ENCODE peak calls at places on chromosomes 1 and 21, in five cellular contexts. P, A, R, I and S are unnamed samples.

GRCh38 chr1:200896571-200897187 is 2.0 kb downstream of the INAVA start:
- DNase-seq in P (no peak), A (peak; percentile 76), R (peak; percentile 86), I (no peak), S (peak; percentile 74)

GRCh38 chr1:10671090-10671489 is 125.4 kb downstream of the CASZ1 start:
- DNase-seq in P (no peak), R (no peak), A (no peak), I (no peak), S (no peak)

GRCh38 chr1:84122780-84123382 is 21.2 kb upstream of the PRKACB start:
- DNase-seq in I (peak; percentile 24), A (peak; percentile 29), P (peak; percentile 57), R (peak; percentile 15), S (peak; percentile 4)

GRCh38 chr1:234559917-234560676 is 49.9 kb downstream of the IRF2BP2 start:
- DNase-seq in P (no peak), R (no peak), A (no peak), I (no peak), S (no peak)

GRCh38 chr1:43930168-43930948 is 3.2 kb upstream of the ARTN start:
- DNase-seq in P (no peak), R (no peak), A (peak; percentile 37), I (no peak), S (peak; percentile 87)

GRCh38 chr21:39481886-39482285 is 30.1 kb downstream of the SH3BGR start:
- DNase-seq in I (no peak), A (no peak), R (no peak), P (no peak), S (no peak)

GRCh38 chr1:5933676-5934057 is 58.6 kb downstream of the NPHP4 start:
- DNase-seq in A (no peak), R (no peak), I (no peak), P (no peak), S (no peak)

GRCh38 chr1:223256034-223256433 is 107.9 kb downstream of the SUSD4 start:
- DNase-seq in R (no peak), P (no peak), A (no peak), I (no peak), S (no peak)

GRCh38 chr1:18060331-18060730 is 47.3 kb upstream of the IGSF21 start:
- DNase-seq in P (peak; percentile 29), A (no peak), R (no peak), I (no peak), S (no peak)

GRCh38 chr1:151199860-151200581 is 1.7 kb downstream of the PIP5K1A start:
- DNase-seq in R (no peak), A (peak; percentile 53), I (no peak), P (no peak), S (peak; percentile 38)

GRCh38 chr1:234763361-234763760 is 153.4 kb upstream of the IRF2BP2 start:
- DNase-seq in R (no peak), I (no peak), P (no peak), A (no peak), S (no peak)

GRCh38 chr1:23354260-23354659 is 10.2 kb upstream of the HNRNPR start:
- DNase-seq in R (no peak), P (no peak), I (no peak), A (no peak), S (no peak)

GRCh38 chr1:70441392-70442035 is 30.4 kb downstream of the CTH start:
- DNase-seq in P (no peak), I (no peak), R (no peak), A (no peak), S (no peak)

GRCh38 chr1:220123889-220124288 is 30.0 kb downstream of the IARS2 start:
- DNase-seq in I (no peak), A (no peak), P (no peak), R (no peak), S (no peak)

GRCh38 chr1:20704390-20705301 is 13.2 kb downstream of the KIF17 start:
- DNase-seq in I (no peak), P (no peak), A (no peak), R (no peak), S (no peak)

GRCh38 chr1:117318456-117318855 is 48.8 kb upstream of the MAN1A2 start:
- DNase-seq in A (no peak), I (no peak), P (no peak), R (no peak), S (no peak)

GRCh38 chr1:9128161-9128519 is 762 bp downstream of the GPR157 start:
- DNase-seq in A (no peak), R (peak; percentile 25), P (no peak), I (no peak), S (peak; percentile 60)

GRCh38 chr21:42991992-42992740 is 17.8 kb downstream of the PKNOX1 start:
- DNase-seq in A (no peak), R (no peak), P (no peak), I (no peak), S (no peak)

GRCh38 chr1:163162281-163162937 is 40.3 kb downstream of the RGS5 start:
- DNase-seq in P (no peak), A (no peak), R (no peak), I (no peak), S (no peak)

GRCh38 chr1:87598429-87598828 is 269.7 kb downstream of the LMO4 start:
- DNase-seq in R (no peak), I (no peak), A (no peak), P (no peak), S (peak; percentile 55)

GRCh38 chr1:9767964-9768668 is 55.6 kb downstream of the CLSTN1 start:
- DNase-seq in A (no peak), I (no peak), R (no peak), P (no peak), S (peak; percentile 62)

GRCh38 chr1:55716610-55717009 is 501.4 kb upstream of the USP24 start:
- DNase-seq in I (no peak), A (no peak), R (no peak), P (no peak), S (no peak)

GRCh38 chr1:228733576-228733975 is 1.7 kb upstream of the RHOU start:
- DNase-seq in I (no peak), A (no peak), R (no peak), P (no peak), S (no peak)